ENCODE peak calls at places on chromosomes 13 and 19, in six cellular contexts. R is adrenal gland, Y is GM12864, Q is OCI-LY7, S is fibroblast of lung, O is HCT116. J is an unnamed sample.
A peak's percentile ranks its signal among the peaks of the same experiment; 100 is the strongest.

GRCh38 chr19:7676376-7676775 is 514 bp upstream of the MCEMP1 start:
- DNase-seq in Q (peak; percentile 53), Y (no peak), R (no peak), O (no peak), S (no peak), J (no peak)

GRCh38 chr13:65613004-65613403 is 1617.1 kb downstream of the PCDH9 start:
- DNase-seq in S (no peak), R (no peak), Y (no peak), O (peak; percentile 8), Q (peak; percentile 12), J (no peak)

GRCh38 chr13:99192480-99192879 is 8.2 kb upstream of the UBAC2 start:
- DNase-seq in S (no peak), O (no peak), R (no peak), Y (no peak), Q (no peak), J (no peak)

GRCh38 chr13:110869805-110870706 is 44.8 kb downstream of the ANKRD10 start:
- DNase-seq in R (peak; percentile 99), O (peak; percentile 99), Y (no peak), S (peak; percentile 100), Q (no peak), J (no peak)

GRCh38 chr19:14033946-14034345 is 2.4 kb downstream of the IL27RA start:
- DNase-seq in S (peak; percentile 19), O (no peak), R (no peak), Y (no peak), Q (no peak), J (no peak)

GRCh38 chr13:71115301-71115700 is 751.7 kb downstream of the DACH1 start:
- DNase-seq in Q (no peak), S (peak; percentile 1), O (no peak), R (no peak), Y (no peak), J (no peak)

GRCh38 chr19:50490411-50490811 is 13.8 kb upstream of the GARIN5A start:
- DNase-seq in Q (no peak), O (no peak), Y (no peak), S (no peak), R (no peak), J (no peak)

GRCh38 chr19:15702590-15702930 is 25.3 kb upstream of the OR10H2 start:
- DNase-seq in Y (no peak), Q (peak; percentile 45), O (peak; percentile 16), R (peak; percentile 62), S (no peak), J (peak; percentile 34)

GRCh38 chr13:47005761-47006414 is 109.0 kb upstream of the HTR2A start:
- DNase-seq in Q (no peak), O (no peak), S (peak; percentile 18), Y (no peak), R (no peak), J (no peak)

GRCh38 chr19:29379257-29379986 is 146.4 kb upstream of the VSTM2B start:
- DNase-seq in Q (no peak), Y (no peak), S (no peak), O (no peak), R (no peak), J (no peak)

GRCh38 chr19:6357995-6358394 is 3.3 kb upstream of the CLPP start:
- DNase-seq in O (no peak), Y (no peak), Q (no peak), R (peak; percentile 65), S (no peak), J (no peak)

GRCh38 chr13:50626031-50626643 is 217.4 kb downstream of the DLEU7 start:
- DNase-seq in S (peak; percentile 72), Y (no peak), O (no peak), Q (no peak), R (no peak), J (no peak)

GRCh38 chr13:19266979-19267378 is 85.4 kb upstream of the TUBA3C start:
- DNase-seq in Q (no peak), O (no peak), Y (no peak), S (no peak), R (no peak), J (no peak)

GRCh38 chr13:28320884-28321574 is 173.9 kb downstream of the FLT1 start:
- DNase-seq in S (no peak), Q (no peak), O (no peak), Y (no peak), R (no peak), J (no peak)

GRCh38 chr19:28705008-28705407 is 507.9 kb downstream of the UQCRFS1 start:
- DNase-seq in R (no peak), Y (no peak), Q (peak; percentile 9), S (peak; percentile 92), O (no peak), J (no peak)

GRCh38 chr19:44055870-44056269 is 4.0 kb downstream of the ZNF223 start:
- DNase-seq in R (no peak), O (no peak), S (no peak), Q (no peak), Y (no peak), J (no peak)

GRCh38 chr13:22648325-22648758 is 532.4 kb upstream of the SGCG start:
- DNase-seq in Q (no peak), O (no peak), R (no peak), Y (no peak), S (no peak), J (no peak)

GRCh38 chr13:108919036-108919907 is 289.9 kb downstream of the MYO16 start:
- DNase-seq in S (peak; percentile 41), Q (no peak), R (peak; percentile 27), Y (no peak), O (no peak), J (no peak)

GRCh38 chr13:44148159-44148929 is 225.3 kb upstream of the SERP2 start:
- DNase-seq in O (no peak), Q (no peak), Y (no peak), S (no peak), R (no peak), J (no peak)

GRCh38 chr13:44149821-44150220 is 223.8 kb upstream of the SERP2 start:
- DNase-seq in R (no peak), Y (no peak), O (no peak), Q (no peak), S (no peak), J (no peak)

GRCh38 chr13:44147222-44147621 is 226.4 kb upstream of the SERP2 start:
- DNase-seq in S (no peak), Q (no peak), R (no peak), O (no peak), Y (no peak), J (no peak)

GRCh38 chr13:44146162-44146561 is 227.5 kb upstream of the SERP2 start:
- DNase-seq in R (no peak), O (no peak), Q (peak; percentile 39), S (no peak), Y (no peak), J (no peak)

DNA sequence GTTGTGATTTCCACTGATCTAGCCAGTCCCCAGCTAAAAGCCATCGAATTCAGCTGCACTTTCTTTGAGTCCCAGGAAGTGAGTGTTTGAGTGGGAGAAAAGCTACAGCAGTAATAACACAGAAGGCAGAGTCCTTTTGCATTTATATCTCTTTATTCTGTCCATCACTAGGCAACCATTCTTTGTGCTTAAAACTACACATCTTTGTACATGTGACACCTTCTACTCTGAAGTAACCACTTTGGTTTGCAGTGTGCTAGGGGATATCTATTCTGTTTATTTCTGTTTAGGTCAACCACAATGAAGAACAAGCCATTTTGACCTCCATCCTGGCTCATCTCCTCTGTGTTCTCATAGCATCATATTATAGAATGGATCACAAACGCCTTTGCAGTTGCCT is 226.0 kb upstream of the SERP2 start:
- DNase-seq in R (no peak), O (no peak), S (no peak), Y (no peak), Q (no peak), J (no peak)
- H3K4me3 ChIP-seq in R (no peak overlapping the region), O (no peak overlapping the region), S (no peak overlapping the region), Y (no peak overlapping the region), Q (no peak overlapping the region), J (no peak overlapping the region)

GRCh38 chr19:20478936-20479335 is 86.6 kb downstream of the ZNF737 start:
- DNase-seq in S (no peak), Q (no peak), Y (no peak), O (no peak), R (no peak), J (no peak)
- TF ChIP-seq CTCF in S (no peak), Q (no peak), Y (no peak), O (no peak), R (no peak), J (no peak)

GRCh38 chr19:55253264-55253663 is 5.6 kb downstream of the PPP6R1 start:
- DNase-seq in R (no peak), S (no peak), O (no peak), Q (peak; percentile 23), Y (no peak), J (peak; percentile 31)

GRCh38 chr19:55254625-55254977 is 4.2 kb downstream of the PPP6R1 start:
- DNase-seq in Q (peak; percentile 31), O (no peak), Y (no peak), R (no peak), S (no peak), J (no peak)

GRCh38 chr19:55253842-55254624 is 4.8 kb downstream of the PPP6R1 start:
- DNase-seq in R (no peak), S (no peak), Q (peak; percentile 97), O (no peak), Y (peak; percentile 83), J (peak; percentile 90)

GRCh38 chr19:55251296-55252081 is 7.3 kb downstream of the PPP6R1 start:
- DNase-seq in O (no peak), R (no peak), Q (peak; percentile 52), S (peak; percentile 67), Y (no peak), J (peak; percentile 61)

DNA sequence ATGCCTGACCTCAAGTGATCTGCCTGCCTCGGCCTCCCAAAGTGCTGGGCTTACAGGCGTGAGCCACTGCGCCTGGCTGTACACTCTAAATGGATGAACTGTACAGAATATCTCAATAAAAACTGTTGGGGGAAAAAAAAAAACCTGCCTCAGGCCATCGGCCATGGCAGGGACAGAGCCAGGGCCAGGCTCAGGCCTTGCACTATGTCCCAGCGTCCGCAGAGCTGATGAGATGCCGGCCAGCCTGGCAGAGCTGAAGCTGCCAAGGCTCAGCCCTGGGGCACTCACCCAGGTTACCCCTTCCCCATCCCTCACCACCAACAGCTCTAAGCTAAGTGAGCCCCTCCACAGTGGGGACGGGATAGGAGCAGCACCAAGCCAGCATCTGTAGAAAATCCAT is 6.1 kb downstream of the PPP6R1 start:
- DNase-seq in Q (no peak), R (no peak), S (no peak), O (no peak), Y (no peak), J (no peak)
- H3K4me3 ChIP-seq in Q (peak overlapping the region; percentile 78), R (no peak overlapping the region), S (no peak overlapping the region), O (no peak overlapping the region), Y (peak overlapping the region; percentile 93), J (peak overlapping the region; percentile 91)

DNA sequence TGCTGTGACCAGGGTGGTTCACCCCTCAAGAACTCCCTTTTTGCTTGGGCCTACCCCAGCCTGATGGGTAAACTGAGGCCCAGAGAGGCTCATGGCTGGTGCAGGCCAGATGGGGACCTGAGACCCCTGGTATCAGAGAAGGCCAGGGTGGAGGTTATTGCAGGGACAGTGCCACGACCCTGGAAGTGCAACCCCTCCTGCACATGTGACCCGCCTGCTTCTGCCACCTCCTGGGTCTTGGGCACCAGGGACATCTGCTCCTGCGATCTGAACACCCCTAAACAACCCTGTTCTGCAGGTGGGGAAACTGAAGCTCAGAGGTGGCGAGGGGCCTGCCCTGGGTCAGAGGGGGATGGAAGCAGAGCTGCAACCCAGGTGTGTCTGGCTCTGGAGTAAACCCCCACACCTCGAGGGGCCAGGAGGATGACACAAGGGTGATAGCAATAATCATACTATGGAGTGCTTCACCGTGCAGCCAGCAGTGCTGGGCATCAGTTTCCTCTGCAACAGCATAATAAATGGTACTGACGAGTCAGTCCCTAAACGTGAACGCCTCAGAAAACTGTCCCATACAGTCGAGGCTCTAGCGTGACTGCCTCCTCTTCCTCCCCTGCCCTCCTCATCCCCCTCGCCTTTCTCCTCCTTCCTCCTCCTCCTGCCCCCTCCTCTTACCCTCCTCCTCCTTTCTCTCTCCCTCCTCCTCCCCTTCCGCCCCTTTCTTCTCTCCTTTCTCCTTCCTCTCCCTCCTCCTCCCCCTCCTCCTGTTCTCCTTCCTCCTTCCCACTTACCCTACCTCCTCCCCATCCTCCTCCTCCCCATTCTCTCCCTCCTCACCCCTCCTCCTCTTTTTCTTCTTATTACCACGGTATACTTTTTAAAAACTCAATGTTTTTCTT is 4.3 kb downstream of the YJEFN3 start:
- DNase-seq in Q (no peak), O (no peak), R (no peak), S (no peak), Y (no peak), J (no peak)
- TF ChIP-seq CTCF in Q (no peak), O (no peak), R (no peak), S (no peak), Y (no peak), J (no peak)

J was measured in GM12865.